ENCODE peak calls at places on chromosomes 4 and X, in four cellular contexts. D is IMR-90, P is astrocyte of the cerebellum, Z is fibroblast of the aortic adventitia. O is an unnamed sample.
A peak's percentile ranks its signal among the peaks of the same experiment; 100 is the strongest.

GRCh38 chrX:131565909-131566308 is 22.0 kb downstream of the OR13H1 start:
- DNase-seq in D (no peak), P (no peak), Z (no peak), O (no peak)

GRCh38 chr4:7815562-7815961 is 124.1 kb downstream of the AFAP1 start:
- DNase-seq in D (peak; percentile 87), P (no peak), Z (peak; percentile 69), O (peak; percentile 83)

GRCh38 chr4:101158136-101158485 is 189.2 kb downstream of the PPP3CA start:
- DNase-seq in D (peak; percentile 24), P (no peak), Z (no peak), O (peak; percentile 46)

GRCh38 chr4:48780867-48781219 is 764 bp upstream of the FRYL start:
- DNase-seq in D (peak; percentile 43), P (no peak), Z (peak; percentile 60), O (peak; percentile 71)

GRCh38 chr4:179225594-179225993 is 1783.4 kb upstream of the AGA start:
- DNase-seq in D (peak; percentile 6), P (no peak), Z (no peak), O (no peak)

GRCh38 chr4:115113382-115114106 is at the start of gene NDST4:
- DNase-seq in D (no peak), P (peak; percentile 63), Z (no peak), O (peak; percentile 29)

GRCh38 chr4:143286733-143287570 is 49.7 kb upstream of the GAB1 start:
- DNase-seq in D (peak; percentile 75), P (no peak), Z (peak; percentile 83), O (peak; percentile 36)

GRCh38 chrX:130975947-130976346 is 72.9 kb upstream of the ENOX2 start:
- DNase-seq in D (peak; percentile 48), P (peak; percentile 36), Z (peak; percentile 60), O (peak; percentile 54)

GRCh38 chr4:158450741-158451140 is 70.9 kb upstream of the RXFP1 start:
- DNase-seq in D (no peak), P (no peak), Z (peak; percentile 17), O (peak; percentile 61)

GRCh38 chrX:74421181-74422028 is at the start of gene SLC16A2:
- DNase-seq in D (peak; percentile 79), P (peak; percentile 27), Z (peak; percentile 73), O (peak; percentile 91)

DNA sequence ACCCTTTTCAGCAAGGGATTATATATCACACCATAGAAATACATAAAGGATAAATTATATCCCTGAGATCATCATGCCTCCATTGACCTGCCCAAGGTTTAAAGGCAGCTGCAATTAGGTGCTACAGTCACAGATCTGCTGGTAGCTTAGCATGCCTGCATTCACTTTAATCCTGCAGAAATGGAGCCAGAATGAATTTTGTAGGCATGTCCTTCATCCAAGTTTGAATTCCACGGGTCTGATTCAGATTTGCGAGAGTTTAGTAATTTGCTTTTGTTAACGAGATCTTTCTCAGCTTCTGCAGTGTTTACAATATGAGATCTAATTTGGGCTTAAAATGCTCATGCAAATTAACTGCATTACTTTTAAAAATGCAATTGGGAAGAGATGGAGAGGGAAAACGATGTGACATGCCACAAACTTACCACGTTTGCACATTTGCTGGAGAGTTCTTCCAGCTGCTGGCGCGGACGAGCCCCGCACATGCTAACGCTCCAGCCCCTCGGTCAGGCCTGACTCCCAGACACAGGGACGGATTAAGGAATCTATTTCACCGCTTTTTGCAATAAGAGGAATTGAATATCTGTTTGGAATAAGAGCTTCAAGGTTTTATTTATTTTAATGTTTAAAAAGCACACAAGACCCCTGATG is 326.9 kb upstream of the NOCT start:
- DNase-seq in D (peak; percentile 23), P (no peak), Z (peak; percentile 16), O (peak; percentile 38)
- H3K4me3 ChIP-seq in D (no peak overlapping the region), P (no peak overlapping the region), Z (no peak overlapping the region), O (no peak overlapping the region)

GRCh38 chr4:112509243-112510190 is 6.5 kb downstream of the NEUROG2 start:
- DNase-seq in D (peak; percentile 20), P (no peak), Z (peak; percentile 33), O (peak; percentile 53)
- TF ChIP-seq CTCF in D (no peak), P (no peak), Z (no peak), O (no peak)

DNA sequence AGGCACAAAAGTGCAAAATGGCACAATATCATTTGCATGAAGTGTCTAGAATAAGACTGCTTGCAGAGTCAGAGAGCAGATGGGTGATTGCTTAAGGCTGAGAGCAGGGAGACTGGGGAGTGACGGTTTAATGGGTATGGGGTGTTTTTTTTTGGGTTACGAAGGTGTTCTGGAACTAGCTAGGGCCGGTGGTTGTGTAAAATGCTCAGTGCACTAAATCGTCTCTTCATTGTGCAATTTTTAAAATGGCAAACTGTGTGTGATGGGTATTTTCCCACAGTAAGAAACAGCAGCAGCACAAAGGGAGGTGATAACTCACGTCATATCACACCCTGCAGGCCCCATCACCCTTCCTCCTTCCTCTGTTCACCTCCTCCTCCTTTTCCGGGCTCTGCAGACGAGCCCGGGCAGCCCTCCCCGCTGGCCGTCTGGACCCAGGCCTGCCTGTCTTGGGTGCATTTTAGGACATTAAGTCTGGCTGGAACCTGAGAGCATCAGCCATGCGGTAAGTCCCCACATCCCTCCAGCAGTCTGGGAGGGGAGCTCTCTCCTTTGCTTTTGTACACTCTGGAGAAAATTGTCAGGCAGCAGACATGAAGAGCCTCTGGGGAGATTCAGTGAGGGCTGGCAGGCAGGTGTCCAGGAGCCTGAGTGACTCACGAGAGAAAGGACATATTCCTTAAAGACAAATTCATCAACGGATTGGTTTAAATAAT is 42.7 kb downstream of the ASMT start:
- DNase-seq in D (no peak), P (no peak), Z (peak; percentile 16), O (peak; percentile 11)
- H3K4me3 ChIP-seq in D (no peak overlapping the region), P (no peak overlapping the region), Z (no peak overlapping the region), O (no peak overlapping the region)

DNA sequence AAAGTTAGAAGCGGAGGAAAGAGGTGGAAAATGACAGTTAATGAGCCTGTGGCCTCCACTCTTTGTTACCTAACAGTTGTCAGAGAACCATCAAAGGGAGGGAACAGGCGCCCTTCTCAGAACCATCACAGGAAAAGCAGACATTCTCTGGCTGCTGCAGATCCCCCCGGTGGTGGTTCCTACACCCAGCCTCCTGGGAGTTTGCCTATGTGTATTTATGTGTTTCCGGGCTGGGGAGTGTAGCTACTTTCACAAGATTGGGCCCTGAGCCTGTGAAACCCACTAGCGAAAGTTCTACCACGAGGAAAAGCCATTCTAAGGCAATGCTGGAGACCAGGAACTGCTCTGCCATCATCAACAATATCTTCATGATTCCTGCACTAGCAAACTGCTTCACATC is 52.7 kb upstream of the BCOR start:
- DNase-seq in D (no peak), P (no peak), Z (no peak), O (peak; percentile 31)
- TF ChIP-seq CTCF in D (no peak), P (no peak), Z (peak; percentile 2), O (no peak)

DNA sequence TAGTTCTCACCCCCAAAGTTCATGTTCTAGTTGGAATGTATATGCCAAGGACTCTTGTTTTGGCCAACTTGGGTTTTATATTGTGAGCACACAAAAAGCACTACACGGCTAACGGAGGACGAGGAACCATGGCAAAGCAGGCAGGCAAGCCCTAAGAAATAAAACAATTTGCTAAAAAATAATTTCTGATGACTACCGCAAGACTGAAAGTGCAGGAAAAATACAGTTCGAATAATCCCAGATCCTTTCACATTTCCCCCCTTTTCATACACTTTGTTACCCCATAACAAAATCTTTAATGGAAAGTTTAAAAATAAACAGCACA is 12.2 kb upstream of the PITX2 start:
- DNase-seq in D (no peak), P (no peak), Z (no peak), O (no peak)
- H3K4me3 ChIP-seq in D (no peak overlapping the region), P (no peak overlapping the region), Z (no peak overlapping the region), O (peak overlapping the region; percentile 78)

DNA sequence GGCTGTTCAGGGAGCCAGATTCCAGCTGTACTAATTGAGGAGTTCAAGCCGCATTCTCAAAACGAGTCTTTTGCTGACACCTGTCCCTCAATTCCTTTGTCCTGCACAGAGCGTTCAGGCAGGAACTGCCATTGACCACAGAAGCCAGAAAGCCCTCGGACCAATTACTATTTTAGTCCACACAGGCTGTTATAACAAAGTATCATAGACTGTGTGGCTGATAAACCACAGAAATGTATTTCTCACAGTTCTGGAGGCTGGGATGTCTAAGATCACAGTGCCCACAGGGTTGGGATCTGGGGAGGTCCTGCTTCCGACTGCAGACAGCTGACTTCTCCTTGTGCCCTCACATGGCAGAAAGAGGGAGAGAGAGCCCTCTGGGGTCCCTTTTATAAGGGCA is 119.8 kb upstream of the ATP6AP2 start:
- DNase-seq in D (no peak), P (no peak), Z (no peak), O (no peak)
- TF ChIP-seq CTCF in D (no peak), P (no peak), Z (no peak), O (no peak)

GRCh38 chr4:15811703-15812325 is 33.7 kb downstream of the CD38 start:
- DNase-seq in D (no peak), P (no peak), Z (no peak), O (no peak)

GRCh38 chr4:15809473-15809872 is 31.3 kb downstream of the CD38 start:
- DNase-seq in D (no peak), P (no peak), Z (no peak), O (no peak)

GRCh38 chr4:15805583-15806517 is 27.7 kb downstream of the CD38 start:
- DNase-seq in D (peak; percentile 63), P (peak; percentile 64), Z (peak; percentile 77), O (peak; percentile 36)

GRCh38 chr4:15809058-15809457 is 30.9 kb downstream of the CD38 start:
- DNase-seq in D (no peak), P (no peak), Z (no peak), O (no peak)
- H3K4me3 ChIP-seq in D (no peak overlapping the region), P (no peak overlapping the region), Z (no peak overlapping the region), O (no peak overlapping the region)

GRCh38 chrX:103686199-103687072 is at the start of gene MORF4L2:
- DNase-seq in D (peak; percentile 99), P (peak; percentile 95), Z (peak; percentile 99), O (peak; percentile 96)
- TF ChIP-seq CTCF in D (no peak), P (no peak), Z (no peak), O (no peak)

GRCh38 chr4:62528874-62529273 is 1328.7 kb downstream of the ADGRL3 start:
- DNase-seq in D (no peak), P (no peak), Z (no peak), O (no peak)

GRCh38 chr4:62531731-62532130 is 1331.6 kb downstream of the ADGRL3 start:
- DNase-seq in D (no peak), P (no peak), Z (no peak), O (no peak)

GRCh38 chr4:62531250-62531649 is 1331.1 kb downstream of the ADGRL3 start:
- DNase-seq in D (no peak), P (no peak), Z (no peak), O (no peak)

GRCh38 chr4:62533573-62533972 is 1333.4 kb downstream of the ADGRL3 start:
- DNase-seq in D (no peak), P (no peak), Z (no peak), O (no peak)
- H3K4me3 ChIP-seq in D (no peak overlapping the region), P (no peak overlapping the region), Z (no peak overlapping the region), O (no peak overlapping the region)